ENCODE peak calls at places on chromosomes 13 and 19, in six cellular contexts. D is right lobe of liver, J is heart left ventricle, L is tibial nerve, O is transverse colon, W is H1. A is an unnamed sample.

GRCh38 chr13:103762523-103762922 is 696.3 kb upstream of the SLC10A2 start:
- DNase-seq in D (no peak), J (no peak), L (no peak), O (no peak), W (no peak), A (no peak)

GRCh38 chr19:28514166-28514565 is 698.8 kb downstream of the UQCRFS1 start:
- DNase-seq in D (no peak), J (no peak), L (no peak), O (no peak), W (peak), A (no peak)

GRCh38 chr19:49567722-49568454 is 12.5 kb downstream of the NOSIP start:
- DNase-seq in D (no peak), J (no peak), L (no peak), O (peak), W (no peak), A (no peak)

GRCh38 chr13:33033361-33033812 is 17.2 kb downstream of the KL start:
- DNase-seq in D (no peak), J (no peak), L (no peak), O (no peak), W (no peak), A (no peak)

GRCh38 chr13:40895207-40895606 is 105.8 kb downstream of the SLC25A15 start:
- DNase-seq in D (no peak), J (no peak), L (no peak), O (no peak), W (no peak), A (no peak)

GRCh38 chr13:109567315-109567714 is 219.1 kb downstream of the IRS2 start:
- DNase-seq in D (no peak), J (no peak), L (no peak), O (no peak), W (no peak), A (no peak)

GRCh38 chr13:98279473-98280175 is 102.6 kb upstream of the RNF113B start:
- DNase-seq in D (no peak), J (no peak), L (no peak), O (no peak), W (no peak), A (no peak)

GRCh38 chr19:52673014-52673413 is 34.9 kb upstream of the ZNF83 start:
- DNase-seq in D (no peak), J (no peak), L (no peak), O (no peak), W (no peak), A (no peak)

GRCh38 chr13:24741016-24741662 is 22.8 kb upstream of the RNF17 start:
- DNase-seq in D (no peak), J (no peak), L (no peak), O (no peak), W (no peak), A (no peak)

GRCh38 chr13:23044906-23045305 is 135.9 kb upstream of the SGCG start:
- DNase-seq in D (no peak), J (no peak), L (no peak), O (no peak), W (no peak), A (no peak)

GRCh38 chr13:52743988-52744387 is 4.4 kb upstream of the CNMD start:
- DNase-seq in D (no peak), J (no peak), L (no peak), O (no peak), W (no peak), A (no peak)

GRCh38 chr13:27599845-27600553 is 20.3 kb downstream of the LNX2 start:
- DNase-seq in D (no peak), J (peak), L (no peak), O (no peak), W (no peak), A (no peak)

GRCh38 chr19:12983561-12984142 is 11.6 kb upstream of the NFIX start:
- DNase-seq in D (peak), J (peak), L (peak), O (peak), W (peak), A (peak)

GRCh38 chr19:6802336-6803035 is 30.0 kb downstream of the VAV1 start:
- DNase-seq in D (peak), J (peak), L (no peak), O (peak), W (no peak), A (no peak)

GRCh38 chr19:41367848-41368301 is 3.9 kb upstream of the B9D2 start:
- DNase-seq in D (no peak), J (no peak), L (no peak), O (no peak), W (no peak), A (no peak)

GRCh38 chr13:49436890-49437289 is 7.0 kb downstream of the CAB39L start:
- DNase-seq in D (no peak), J (peak), L (peak), O (no peak), W (no peak), A (peak)

GRCh38 chr19:45245334-45245787 is at the start of gene EXOC3L2:
- DNase-seq in D (no peak), J (peak), L (no peak), O (no peak), W (no peak), A (no peak)

GRCh38 chr13:52034616-52035226 is 10.2 kb downstream of the UTP14C start:
- DNase-seq in D (no peak), J (no peak), L (no peak), O (no peak), W (no peak), A (no peak)

DNA sequence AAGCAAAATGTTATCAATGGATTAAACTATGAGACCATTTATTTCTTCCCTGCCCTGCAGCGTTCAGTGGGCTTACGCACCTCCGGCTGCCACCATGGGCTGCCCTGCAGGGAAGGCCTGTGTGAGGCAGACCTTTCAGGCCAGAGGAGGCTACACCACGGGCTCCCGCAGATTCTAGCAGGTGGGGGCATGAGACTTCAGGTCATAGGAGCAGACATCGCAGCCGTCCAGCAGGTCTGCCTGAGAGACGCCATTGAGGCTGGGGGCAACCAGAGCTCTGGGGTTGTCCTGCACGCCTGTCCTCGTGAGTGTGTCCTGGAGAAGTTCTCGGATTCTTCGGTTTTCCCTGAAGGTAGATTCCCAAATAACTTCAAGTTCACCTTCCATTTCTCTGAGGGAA is 9.4 kb upstream of the SLC7A9 start:
- DNase-seq in D (no peak), J (no peak), L (no peak), O (no peak), W (peak), A (no peak)
- TF ChIP-seq CTCF in D (no peak), J (no peak), L (no peak), O (no peak), W (no peak), A (no peak)

GRCh38 chr13:19634129-19634740 is 776 bp downstream of the MPHOSPH8 start:
- DNase-seq in D (no peak), J (peak), L (no peak), O (peak), W (no peak), A (no peak)

GRCh38 chr13:19632915-19633339 is 532 bp upstream of the MPHOSPH8 start:
- DNase-seq in D (no peak), J (no peak), L (no peak), O (no peak), W (no peak), A (no peak)

DNA sequence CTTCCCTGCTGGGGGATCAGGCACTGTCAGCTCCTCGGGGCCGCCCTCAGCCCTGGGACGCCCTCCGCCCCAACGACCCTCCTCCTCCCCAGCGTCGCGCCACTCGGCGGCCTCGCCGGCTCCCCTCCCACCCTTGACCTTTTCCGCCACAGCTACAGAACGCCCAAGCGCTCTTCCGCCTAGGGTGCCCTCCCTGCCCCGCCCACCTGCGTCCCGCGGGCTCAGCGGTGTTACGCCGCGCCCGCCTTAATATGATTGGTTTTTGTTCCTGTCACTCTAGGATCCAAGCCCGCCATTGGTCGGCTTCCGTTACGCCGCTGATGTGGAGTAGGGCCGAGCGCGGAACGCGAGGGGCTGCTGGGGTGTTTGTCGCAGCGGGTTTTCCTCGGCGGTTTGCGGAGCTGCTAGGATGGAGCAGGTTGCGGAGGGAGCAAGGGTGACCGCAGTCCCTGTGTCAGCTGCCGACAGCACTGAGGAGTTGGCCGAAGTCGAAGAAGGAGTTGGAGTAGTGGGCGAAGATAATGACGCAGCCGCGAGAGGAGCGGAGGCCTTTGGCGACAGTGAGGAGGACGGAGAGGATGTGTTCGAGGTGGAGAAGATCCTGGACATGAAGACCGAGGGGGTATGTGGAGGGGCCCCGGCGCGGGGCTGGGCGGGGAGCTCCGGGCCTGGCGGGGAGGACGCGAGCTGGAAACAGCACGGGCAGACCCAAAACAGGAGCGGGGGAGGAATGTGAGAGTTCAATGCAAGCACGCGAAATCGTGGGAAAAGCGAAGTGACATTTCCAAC is at the start of gene MPHOSPH8:
- DNase-seq in D (peak), J (peak), L (peak), O (peak), W (peak), A (peak)
- TF ChIP-seq POLR2A in D (peak), J (peak), L (peak), O (peak), W (no peak), A (peak)

DNA sequence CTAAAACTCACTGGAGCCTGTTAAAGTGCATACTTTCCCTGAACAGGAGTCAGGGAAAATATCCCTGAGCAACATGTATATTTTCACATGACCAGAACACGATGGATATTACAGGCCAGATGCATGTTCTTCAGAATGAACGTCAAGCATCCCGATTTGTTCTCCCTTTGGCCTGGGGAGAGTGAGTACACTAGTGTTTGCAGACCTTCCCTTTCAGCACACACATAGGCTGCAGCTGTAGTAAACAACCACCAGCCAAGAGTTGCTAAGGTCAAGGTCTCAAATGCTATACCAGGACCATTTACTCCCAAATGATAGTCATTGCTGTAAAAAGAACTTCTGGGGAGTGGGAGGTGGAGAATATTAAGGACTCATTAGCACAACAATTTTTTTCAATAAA is 3.0 kb downstream of the KLF12 start:
- DNase-seq in D (no peak), J (no peak), L (no peak), O (no peak), W (no peak), A (no peak)
- H3K4me3 ChIP-seq in D (no peak), J (no peak), L (no peak), O (no peak), W (no peak), A (no peak)

GRCh38 chr19:29524201-29524911 is 1.4 kb upstream of the VSTM2B start:
- DNase-seq in D (peak), J (no peak), L (no peak), O (no peak), W (no peak), A (no peak)
- TF ChIP-seq CTCF in D (no peak), J (no peak), L (no peak), O (no peak), W (peak), A (no peak)

GRCh38 chr13:48232420-48233096 is 448 bp upstream of the ITM2B start:
- DNase-seq in D (no peak), J (no peak), L (no peak), O (peak), W (peak), A (no peak)
- TF ChIP-seq POLR2A in D (no peak), J (no peak), L (peak), O (peak), W (no peak), A (no peak)

GRCh38 chr19:2477732-2478191 is 1.8 kb downstream of the GADD45B start:
- DNase-seq in D (peak), J (peak), L (no peak), O (peak), W (no peak), A (peak)
- H3K4me3 ChIP-seq in D (peak), J (peak), L (peak), O (peak), W (peak), A (peak)

A was measured in ovary.